ENCODE peak calls at places on chromosomes 7 and 10, in eight cellular contexts. E is left ventricle myocardium inferior, N is fibroblast of the aortic adventitia, Q is progenitor cell of endocrine pancreas, S is transverse colon, I is Panc1, H is nephron progenitor cell, O is cardiac muscle cell. R is an unnamed sample.

GRCh38 chr10:90179696-90180407 is 478.5 kb downstream of the KIF20B start:
- DNase-seq in I (peak; percentile 38), S (no peak), N (peak; percentile 97), H (no peak), Q (no peak), O (no peak), E (no peak), R (peak; percentile 0)

GRCh38 chr7:132899-133298 is 59.5 kb upstream of the FAM20C start:
- DNase-seq in N (no peak), E (no peak), O (no peak), I (no peak), H (no peak), S (no peak), Q (no peak), R (no peak)

GRCh38 chr10:127196227-127196954 is at the start of gene INSYN2A:
- DNase-seq in I (no peak), S (peak; percentile 27), E (peak; percentile 32), N (peak; percentile 34), Q (no peak), O (peak; percentile 47), H (peak; percentile 72), R (peak; percentile 23)

GRCh38 chr10:101879456-101880189 is 36.0 kb upstream of the KCNIP2 start:
- DNase-seq in N (peak; percentile 54), E (no peak), O (no peak), Q (no peak), H (no peak), I (no peak), S (no peak), R (no peak)

GRCh38 chr10:78408671-78409472 is 375.2 kb downstream of the RPS24 start:
- DNase-seq in Q (no peak), O (peak; percentile 93), E (peak; percentile 87), I (no peak), N (peak; percentile 77), H (no peak), S (peak; percentile 41), R (no peak)

GRCh38 chr7:40437498-40437897 is 302.7 kb downstream of the SUGCT start:
- DNase-seq in N (peak; percentile 91), O (no peak), I (peak; percentile 20), H (no peak), S (no peak), Q (no peak), E (no peak), R (peak; percentile 9)

GRCh38 chr7:4245135-4245865 is 436.8 kb upstream of the FOXK1 start:
- DNase-seq in H (no peak), I (no peak), O (no peak), E (no peak), S (no peak), Q (no peak), N (no peak), R (no peak)

GRCh38 chr7:32519763-32520162 is 24.5 kb downstream of the AVL9 start:
- DNase-seq in S (no peak), E (no peak), Q (no peak), H (no peak), O (no peak), I (no peak), N (no peak), R (no peak)

GRCh38 chr7:83588602-83589240 is 60.2 kb downstream of the SEMA3E start:
- DNase-seq in O (no peak), E (no peak), N (no peak), S (no peak), I (peak; percentile 38), H (no peak), Q (no peak), R (no peak)

GRCh38 chr7:105611856-105612775 is 30.8 kb upstream of the EFCAB10 start:
- DNase-seq in S (no peak), O (no peak), N (peak; percentile 27), Q (no peak), H (no peak), E (no peak), I (no peak), R (no peak)

GRCh38 chr7:26618458-26618857 is 245.9 kb downstream of the SKAP2 start:
- DNase-seq in O (no peak), S (no peak), E (no peak), Q (no peak), I (no peak), H (no peak), N (no peak), R (no peak)

GRCh38 chr7:148697256-148697841 is 1.4 kb upstream of the CUL1 start:
- DNase-seq in E (peak; percentile 30), Q (no peak), S (peak; percentile 15), N (peak; percentile 33), H (no peak), I (no peak), O (no peak), R (no peak)

GRCh38 chr10:8594176-8594575 is 539.7 kb downstream of the GATA3 start:
- DNase-seq in I (no peak), S (no peak), E (no peak), H (no peak), O (no peak), Q (no peak), N (no peak), R (no peak)

GRCh38 chr7:38185938-38186337 is 7.9 kb downstream of the STARD3NL start:
- DNase-seq in H (no peak), E (no peak), N (no peak), I (no peak), Q (no peak), O (no peak), S (no peak), R (no peak)

GRCh38 chr10:62899316-62899715 is 83.2 kb upstream of the EGR2 start:
- DNase-seq in N (peak; percentile 89), H (no peak), O (no peak), S (no peak), I (no peak), E (no peak), Q (no peak), R (no peak)

GRCh38 chr7:20331231-20331880 is 656 bp downstream of the ITGB8 start:
- DNase-seq in H (peak; percentile 68), O (peak; percentile 55), Q (peak; percentile 50), E (peak; percentile 30), I (no peak), S (peak; percentile 57), N (no peak), R (no peak)

GRCh38 chr10:50853557-50853956 is 31.9 kb downstream of the A1CF start:
- DNase-seq in E (no peak), O (no peak), Q (no peak), H (no peak), S (no peak), N (no peak), I (no peak), R (no peak)

GRCh38 chr10:50855461-50855860 is 30.0 kb downstream of the A1CF start:
- DNase-seq in E (no peak), H (no peak), Q (no peak), N (no peak), I (no peak), O (no peak), S (no peak), R (no peak)

GRCh38 chr10:50855015-50855414 is 30.4 kb downstream of the A1CF start:
- DNase-seq in H (no peak), O (no peak), N (no peak), E (no peak), S (no peak), Q (no peak), I (no peak), R (no peak)

GRCh38 chr10:50861370-50861769 is 24.1 kb downstream of the A1CF start:
- DNase-seq in Q (no peak), N (no peak), S (no peak), O (no peak), H (no peak), I (no peak), E (no peak), R (no peak)

GRCh38 chr10:50857579-50857978 is 27.8 kb downstream of the A1CF start:
- DNase-seq in E (no peak), Q (no peak), O (no peak), I (no peak), N (no peak), H (no peak), S (no peak), R (no peak)
- TF ChIP-seq CTCF in E (no peak), Q (no peak), O (no peak), I (no peak), N (no peak), H (no peak), S (no peak), R (no peak)

GRCh38 chr7:42832672-42833071 is 79.2 kb downstream of the C7orf25 start:
- DNase-seq in Q (no peak), S (no peak), N (peak; percentile 16), O (no peak), E (no peak), I (no peak), H (no peak), R (no peak)

GRCh38 chr7:42833411-42833810 is 78.5 kb downstream of the C7orf25 start:
- DNase-seq in O (no peak), Q (no peak), E (no peak), H (no peak), S (no peak), N (no peak), I (no peak), R (no peak)

GRCh38 chr7:42831051-42831952 is 80.6 kb downstream of the C7orf25 start:
- DNase-seq in N (peak; percentile 67), Q (no peak), I (no peak), S (peak; percentile 20), E (peak; percentile 17), H (peak; percentile 37), O (peak; percentile 50), R (peak; percentile 40)

GRCh38 chr7:42831953-42832522 is 79.8 kb downstream of the C7orf25 start:
- DNase-seq in Q (no peak), S (no peak), O (no peak), E (no peak), N (peak; percentile 4), H (no peak), I (no peak), R (no peak)
- TF ChIP-seq CTCF in Q (no peak), S (no peak), O (no peak), E (no peak), N (no peak), H (no peak), I (peak; percentile 49), R (no peak)

GRCh38 chr7:49486974-49487919 is 286.2 kb upstream of the VWC2 start:
- DNase-seq in I (no peak), O (no peak), Q (no peak), H (no peak), N (no peak), S (no peak), E (no peak), R (no peak)
- TF ChIP-seq CTCF in I (no peak), O (no peak), Q (no peak), H (no peak), N (no peak), S (no peak), E (no peak), R (no peak)

GRCh38 chr10:113129117-113129516 is 179.1 kb downstream of the TCF7L2 start:
- DNase-seq in O (peak; percentile 33), I (no peak), H (no peak), E (no peak), Q (no peak), S (no peak), N (no peak), R (no peak)

GRCh38 chr10:113122947-113123346 is 172.9 kb downstream of the TCF7L2 start:
- DNase-seq in O (no peak), H (no peak), S (no peak), Q (no peak), I (no peak), N (no peak), E (no peak), R (no peak)

GRCh38 chr10:113128450-113129105 is 178.5 kb downstream of the TCF7L2 start:
- DNase-seq in I (no peak), S (no peak), E (no peak), Q (no peak), H (no peak), N (peak; percentile 41), O (no peak), R (no peak)

GRCh38 chr10:113127285-113128283 is 177.5 kb downstream of the TCF7L2 start:
- DNase-seq in E (no peak), S (no peak), I (no peak), O (no peak), N (peak; percentile 31), H (no peak), Q (no peak), R (no peak)

GRCh38 chr10:113126506-113127192 is 176.6 kb downstream of the TCF7L2 start:
- DNase-seq in E (peak; percentile 74), Q (peak; percentile 38), S (peak; percentile 66), N (peak; percentile 71), O (peak; percentile 84), H (peak; percentile 78), I (peak; percentile 25), R (peak; percentile 72)
- TF ChIP-seq CTCF in E (peak; percentile 90), Q (peak; percentile 74), S (peak; percentile 69), N (peak; percentile 44), O (peak; percentile 43), H (peak; percentile 44), I (peak; percentile 99), R (peak; percentile 62)

R was measured in Calu3.